ENCODE peak calls at places on chromosomes 12 and 14, in five cellular contexts. One of them, this sample, is unnamed.

GRCh38 chr12:128942960-128943477 is 89.7 kb downstream of the GLT1D1 start:
- DNase-seq in caudate nucleus: no peak
- DNase-seq in T-helper 17 cell: no peak
- DNase-seq in breast epithelium: no peak
- DNase-seq in left ventricle myocardium superior: no peak
- DNase-seq in this sample: no peak

GRCh38 chr14:89621009-89621421 is 204.0 kb upstream of the FOXN3 start:
- DNase-seq in breast epithelium: no peak
- DNase-seq in caudate nucleus: no peak
- DNase-seq in left ventricle myocardium superior: no peak
- DNase-seq in T-helper 17 cell: peak; percentile 29
- DNase-seq in this sample: no peak

GRCh38 chr14:46661728-46662127 is 10.1 kb upstream of the RPL10L start:
- DNase-seq in T-helper 17 cell: no peak
- DNase-seq in caudate nucleus: no peak
- DNase-seq in left ventricle myocardium superior: no peak
- DNase-seq in breast epithelium: no peak
- DNase-seq in this sample: no peak

GRCh38 chr12:54603173-54603814 is 14.8 kb upstream of the PPP1R1A start:
- DNase-seq in caudate nucleus: no peak
- DNase-seq in breast epithelium: peak; percentile 60
- DNase-seq in T-helper 17 cell: peak; percentile 23
- DNase-seq in left ventricle myocardium superior: peak; percentile 46
- DNase-seq in this sample: peak; percentile 90

GRCh38 chr14:68297871-68298468 is 478.4 kb downstream of the RAD51B start:
- DNase-seq in caudate nucleus: no peak
- DNase-seq in breast epithelium: no peak
- DNase-seq in T-helper 17 cell: no peak
- DNase-seq in left ventricle myocardium superior: no peak
- DNase-seq in this sample: no peak

GRCh38 chr12:83102499-83102898 is 415.8 kb downstream of the TMTC2 start:
- DNase-seq in breast epithelium: no peak
- DNase-seq in caudate nucleus: no peak
- DNase-seq in T-helper 17 cell: no peak
- DNase-seq in left ventricle myocardium superior: no peak
- DNase-seq in this sample: no peak

GRCh38 chr12:53948650-53949593 is 5.8 kb upstream of the HOXC12 start:
- DNase-seq in left ventricle myocardium superior: no peak
- DNase-seq in T-helper 17 cell: no peak
- DNase-seq in caudate nucleus: no peak
- DNase-seq in breast epithelium: no peak
- DNase-seq in this sample: no peak

GRCh38 chr14:91793704-91794103 is 61.8 kb upstream of the CATSPERB start:
- DNase-seq in left ventricle myocardium superior: no peak
- DNase-seq in caudate nucleus: no peak
- DNase-seq in breast epithelium: no peak
- DNase-seq in T-helper 17 cell: no peak
- DNase-seq in this sample: no peak

GRCh38 chr12:74499192-74499591 is 38.4 kb upstream of the ATXN7L3B start:
- DNase-seq in T-helper 17 cell: no peak
- DNase-seq in caudate nucleus: no peak
- DNase-seq in left ventricle myocardium superior: no peak
- DNase-seq in breast epithelium: no peak
- DNase-seq in this sample: no peak

GRCh38 chr12:105637470-105637869 is 307.0 kb downstream of the C12orf75 start:
- DNase-seq in left ventricle myocardium superior: no peak
- DNase-seq in T-helper 17 cell: no peak
- DNase-seq in caudate nucleus: no peak
- DNase-seq in breast epithelium: no peak
- DNase-seq in this sample: no peak

GRCh38 chr14:104984056-104984894 is 1.3 kb upstream of the CLBA1 start:
- DNase-seq in caudate nucleus: no peak
- DNase-seq in T-helper 17 cell: no peak
- DNase-seq in breast epithelium: no peak
- DNase-seq in left ventricle myocardium superior: peak; percentile 23
- DNase-seq in this sample: no peak

GRCh38 chr12:122749569-122750332 is 2.9 kb upstream of the DENR start:
- DNase-seq in T-helper 17 cell: no peak
- DNase-seq in breast epithelium: no peak
- DNase-seq in left ventricle myocardium superior: no peak
- DNase-seq in caudate nucleus: no peak
- DNase-seq in this sample: no peak

GRCh38 chr12:6921996-6922935 is 5.5 kb upstream of the ATN1 start:
- DNase-seq in T-helper 17 cell: no peak
- DNase-seq in caudate nucleus: no peak
- DNase-seq in breast epithelium: no peak
- DNase-seq in left ventricle myocardium superior: no peak
- DNase-seq in this sample: no peak

GRCh38 chr12:48143898-48144297 is 13.4 kb downstream of the ASB8 start:
- DNase-seq in breast epithelium: no peak
- DNase-seq in T-helper 17 cell: no peak
- DNase-seq in left ventricle myocardium superior: no peak
- DNase-seq in caudate nucleus: no peak
- DNase-seq in this sample: no peak

GRCh38 chr14:88974991-88975835 is 150.8 kb downstream of the TTC8 start:
- DNase-seq in T-helper 17 cell: no peak
- DNase-seq in caudate nucleus: no peak
- DNase-seq in breast epithelium: no peak
- DNase-seq in left ventricle myocardium superior: no peak
- DNase-seq in this sample: no peak

GRCh38 chr12:67885370-67886169 is 103.7 kb upstream of the IFNG-AS1 start:
- DNase-seq in caudate nucleus: no peak
- DNase-seq in left ventricle myocardium superior: no peak
- DNase-seq in breast epithelium: no peak
- DNase-seq in T-helper 17 cell: no peak
- DNase-seq in this sample: no peak

GRCh38 chr14:94021416-94022157 is 4.6 kb upstream of the OTUB2 start:
- DNase-seq in caudate nucleus: no peak
- DNase-seq in left ventricle myocardium superior: no peak
- DNase-seq in breast epithelium: no peak
- DNase-seq in T-helper 17 cell: no peak
- DNase-seq in this sample: no peak

GRCh38 chr12:127161466-127161865 is 1105.5 kb upstream of the TMEM132C start:
- DNase-seq in left ventricle myocardium superior: no peak
- DNase-seq in caudate nucleus: no peak
- DNase-seq in T-helper 17 cell: no peak
- DNase-seq in breast epithelium: no peak
- DNase-seq in this sample: no peak

GRCh38 chr12:78759387-78759786 is 105.2 kb upstream of the SYT1 start:
- DNase-seq in left ventricle myocardium superior: no peak
- DNase-seq in caudate nucleus: no peak
- DNase-seq in T-helper 17 cell: no peak
- DNase-seq in breast epithelium: no peak
- DNase-seq in this sample: no peak

GRCh38 chr14:102729268-102729667 is 48.0 kb upstream of the TRAF3 start:
- DNase-seq in T-helper 17 cell: no peak
- DNase-seq in caudate nucleus: no peak
- DNase-seq in left ventricle myocardium superior: no peak
- DNase-seq in breast epithelium: no peak
- DNase-seq in this sample: no peak

GRCh38 chr12:110776410-110776809 is 33.7 kb upstream of the PPP1CC start:
- DNase-seq in T-helper 17 cell: no peak
- DNase-seq in left ventricle myocardium superior: no peak
- DNase-seq in breast epithelium: no peak
- DNase-seq in caudate nucleus: no peak
- DNase-seq in this sample: no peak

GRCh38 chr12:30796508-30796780 is 41.7 kb upstream of the CAPRIN2 start:
- DNase-seq in left ventricle myocardium superior: peak; percentile 32
- DNase-seq in breast epithelium: no peak
- DNase-seq in caudate nucleus: no peak
- DNase-seq in T-helper 17 cell: no peak
- DNase-seq in this sample: peak; percentile 86

GRCh38 chr12:109489955-109490565 is 12.6 kb downstream of the UBE3B start:
- DNase-seq in breast epithelium: no peak
- DNase-seq in caudate nucleus: no peak
- DNase-seq in left ventricle myocardium superior: no peak
- DNase-seq in T-helper 17 cell: no peak
- DNase-seq in this sample: no peak

GRCh38 chr14:65200454-65200853 is 98.1 kb upstream of the MAX start:
- DNase-seq in breast epithelium: no peak
- DNase-seq in caudate nucleus: no peak
- DNase-seq in T-helper 17 cell: no peak
- DNase-seq in left ventricle myocardium superior: no peak
- DNase-seq in this sample: no peak

GRCh38 chr12:122872815-122873361 is 23.0 kb downstream of the VPS37B start:
- DNase-seq in caudate nucleus: no peak
- DNase-seq in T-helper 17 cell: no peak
- DNase-seq in breast epithelium: no peak
- DNase-seq in left ventricle myocardium superior: no peak
- DNase-seq in this sample: no peak

GRCh38 chr12:129607293-129607692 is 296.5 kb downstream of the TMEM132D start:
- DNase-seq in left ventricle myocardium superior: no peak
- DNase-seq in T-helper 17 cell: no peak
- DNase-seq in caudate nucleus: no peak
- DNase-seq in breast epithelium: no peak
- DNase-seq in this sample: no peak

GRCh38 chr14:35940291-35940690 is 114.2 kb downstream of the BRMS1L start:
- DNase-seq in left ventricle myocardium superior: no peak
- DNase-seq in caudate nucleus: no peak
- DNase-seq in breast epithelium: no peak
- DNase-seq in T-helper 17 cell: no peak
- DNase-seq in this sample: no peak

GRCh38 chr12:32365473-32366064 is 33.8 kb upstream of the FGD4 start:
- DNase-seq in left ventricle myocardium superior: no peak
- DNase-seq in caudate nucleus: no peak
- DNase-seq in breast epithelium: no peak
- DNase-seq in T-helper 17 cell: no peak
- DNase-seq in this sample: no peak

GRCh38 chr14:105012171-105012985 is 8.5 kb downstream of the CDCA4 start:
- DNase-seq in breast epithelium: no peak
- DNase-seq in T-helper 17 cell: no peak
- DNase-seq in left ventricle myocardium superior: no peak
- DNase-seq in caudate nucleus: no peak
- DNase-seq in this sample: no peak

GRCh38 chr12:94094700-94095099 is 53.7 kb upstream of the PLXNC1 start:
- DNase-seq in breast epithelium: no peak
- DNase-seq in caudate nucleus: no peak
- DNase-seq in T-helper 17 cell: no peak
- DNase-seq in left ventricle myocardium superior: no peak
- DNase-seq in this sample: no peak

GRCh38 chr14:80095623-80096022 is 115.7 kb downstream of the DIO2 start:
- DNase-seq in left ventricle myocardium superior: no peak
- DNase-seq in breast epithelium: no peak
- DNase-seq in caudate nucleus: no peak
- DNase-seq in T-helper 17 cell: no peak
- DNase-seq in this sample: no peak

GRCh38 chr12:26029741-26030033 is 71.2 kb downstream of the RASSF8 start:
- DNase-seq in T-helper 17 cell: no peak
- DNase-seq in left ventricle myocardium superior: no peak
- DNase-seq in breast epithelium: no peak
- DNase-seq in caudate nucleus: no peak
- DNase-seq in this sample: no peak

GRCh38 chr14:104968541-104969401 is 9.4 kb downstream of the AHNAK2 start:
- DNase-seq in caudate nucleus: no peak
- DNase-seq in left ventricle myocardium superior: peak; percentile 31
- DNase-seq in T-helper 17 cell: no peak
- DNase-seq in breast epithelium: peak; percentile 67
- DNase-seq in this sample: peak; percentile 86